ENCODE peak calls at places on chromosome 17, in eight cellular contexts. I is GM20000, L is thoracic aorta, D is A549, A is vagina, J is adrenal gland, T is neural crest cell, W is progenitor cell of endocrine pancreas. P is an unnamed sample.
A peak's percentile ranks its signal among the peaks of the same experiment; 100 is the strongest.

GRCh38 chr17:27475070-27475673 is 18.9 kb downstream of the KSR1 start:
- DNase-seq in I (no peak), L (no peak), D (no peak), A (no peak), J (no peak), T (no peak), W (no peak), P (no peak)

GRCh38 chr17:21523482-21524210 is 147.5 kb downstream of the KCNJ12 start:
- DNase-seq in I (no peak), L (no peak), D (no peak), A (no peak), J (no peak), T (no peak), W (no peak), P (no peak)

GRCh38 chr17:41697122-41697962 is 8.7 kb downstream of the EIF1 start:
- DNase-seq in I (no peak), L (no peak), D (no peak), A (peak; percentile 96), J (peak; percentile 92), T (no peak), W (no peak), P (peak; percentile 83)

GRCh38 chr17:42548070-42548837 is 4.5 kb upstream of the HSD17B1 start:
- DNase-seq in I (peak; percentile 94), L (no peak), D (peak; percentile 96), A (no peak), J (peak; percentile 79), T (peak; percentile 52), W (peak; percentile 77), P (peak; percentile 90)

GRCh38 chr17:49460401-49460800 is 34.7 kb upstream of the NGFR start:
- DNase-seq in I (no peak), L (no peak), D (no peak), A (no peak), J (no peak), T (no peak), W (no peak), P (no peak)

GRCh38 chr17:41416478-41416877 is 7.9 kb downstream of the KRT37 start:
- DNase-seq in I (no peak), L (no peak), D (no peak), A (no peak), J (no peak), T (no peak), W (no peak), P (no peak)

GRCh38 chr17:35161281-35161761 is 13.7 kb downstream of the UNC45B start:
- DNase-seq in I (no peak), L (no peak), D (no peak), A (no peak), J (no peak), T (no peak), W (no peak), P (no peak)

GRCh38 chr17:6065351-6065750 is 4.8 kb upstream of the WSCD1 start:
- DNase-seq in I (no peak), L (no peak), D (no peak), A (no peak), J (no peak), T (no peak), W (no peak), P (no peak)

GRCh38 chr17:81020767-81021497 is 14.0 kb upstream of the BAIAP2 start:
- DNase-seq in I (no peak), L (no peak), D (no peak), A (no peak), J (peak; percentile 76), T (no peak), W (no peak), P (no peak)

GRCh38 chr17:81684442-81684911 is 666 bp downstream of the HGS start:
- DNase-seq in I (peak; percentile 36), L (no peak), D (peak; percentile 77), A (no peak), J (no peak), T (no peak), W (no peak), P (no peak)

GRCh38 chr17:16269658-16270057 is 52.6 kb downstream of the PIGL start:
- DNase-seq in I (no peak), L (no peak), D (no peak), A (no peak), J (no peak), T (no peak), W (no peak), P (no peak)

GRCh38 chr17:70327723-70328122 is 158.4 kb downstream of the KCNJ2 start:
- DNase-seq in I (no peak), L (no peak), D (no peak), A (no peak), J (no peak), T (no peak), W (no peak), P (no peak)

GRCh38 chr17:66542183-66542966 is 240.0 kb downstream of the PRKCA start:
- DNase-seq in I (peak; percentile 47), L (no peak), D (no peak), A (no peak), J (no peak), T (no peak), W (no peak), P (no peak)

GRCh38 chr17:39663688-39664580 is 1.2 kb upstream of the TCAP start:
- DNase-seq in I (no peak), L (no peak), D (peak; percentile 88), A (no peak), J (no peak), T (no peak), W (no peak), P (no peak)

GRCh38 chr17:41580244-41580575 is 6.5 kb downstream of the KRT14 start:
- DNase-seq in I (no peak), L (no peak), D (no peak), A (no peak), J (no peak), T (no peak), W (no peak), P (no peak)

GRCh38 chr17:19317359-19318095 is 45.0 kb downstream of the B9D1 start:
- DNase-seq in I (peak; percentile 74), L (no peak), D (no peak), A (no peak), J (peak; percentile 97), T (peak; percentile 84), W (peak; percentile 26), P (peak; percentile 48)

GRCh38 chr17:74478369-74479100 is 12.1 kb downstream of the CD300A start:
- DNase-seq in I (peak; percentile 11), L (no peak), D (no peak), A (no peak), J (peak; percentile 53), T (no peak), W (no peak), P (no peak)

GRCh38 chr17:39401412-39402278 is at the start of gene FBXL20:
- DNase-seq in I (peak; percentile 99), L (peak; percentile 78), D (peak; percentile 98), A (peak; percentile 91), J (peak; percentile 96), T (peak; percentile 85), W (peak; percentile 83), P (peak; percentile 96)

GRCh38 chr17:82317394-82318168 is at the start of gene CD7:
- DNase-seq in I (no peak), L (no peak), D (no peak), A (no peak), J (no peak), T (no peak), W (no peak), P (no peak)

GRCh38 chr17:8537734-8538133 is 92.8 kb downstream of the MYH10 start:
- DNase-seq in I (no peak), L (no peak), D (no peak), A (no peak), J (no peak), T (no peak), W (no peak), P (no peak)

GRCh38 chr17:29592850-29593545 is at the start of gene ANKRD13B:
- DNase-seq in I (peak; percentile 77), L (no peak), D (no peak), A (no peak), J (no peak), T (peak; percentile 56), W (no peak), P (peak; percentile 43)

GRCh38 chr17:16506188-16506587 is 14.2 kb upstream of the LRRC75A start:
- DNase-seq in I (no peak), L (no peak), D (no peak), A (no peak), J (no peak), T (no peak), W (no peak), P (no peak)

GRCh38 chr17:76246080-76247066 is 6.1 kb upstream of the RNF157 start:
- DNase-seq in I (peak; percentile 90), L (no peak), D (no peak), A (no peak), J (no peak), T (no peak), W (no peak), P (no peak)

GRCh38 chr17:17613708-17614114 is 22.2 kb upstream of the PEMT start:
- DNase-seq in I (peak; percentile 64), L (no peak), D (peak; percentile 77), A (no peak), J (peak; percentile 76), T (peak; percentile 58), W (peak; percentile 42), P (peak; percentile 72)

GRCh38 chr17:62681939-62682381 is 54.5 kb downstream of the MRC2 start:
- DNase-seq in I (no peak), L (no peak), D (no peak), A (no peak), J (no peak), T (no peak), W (no peak), P (no peak)

P was measured in body of pancreas.